ENCODE peak calls at places on chromosomes 3 and 15, in four cellular contexts. One of them, this sample, is unnamed.

GRCh38 chr15:74319596-74320357 is 47.7 kb downstream of the CYP11A1 start:
- DNase-seq in breast epithelium: no peak
- DNase-seq in gastrocnemius medialis: no peak
- DNase-seq in HCT116: no peak
- DNase-seq in this sample: no peak

GRCh38 chr3:105173972-105174371 is 192.7 kb upstream of the ALCAM start:
- DNase-seq in HCT116: no peak
- DNase-seq in gastrocnemius medialis: no peak
- DNase-seq in breast epithelium: no peak
- DNase-seq in this sample: no peak

GRCh38 chr15:62066663-62067447 is at the start of gene C2CD4A:
- DNase-seq in gastrocnemius medialis: peak; percentile 55
- DNase-seq in HCT116: peak; percentile 70
- DNase-seq in breast epithelium: peak; percentile 82
- DNase-seq in this sample: peak; percentile 83

GRCh38 chr3:64340636-64341240 is 115.5 kb upstream of the PRICKLE2 start:
- DNase-seq in breast epithelium: no peak
- DNase-seq in HCT116: no peak
- DNase-seq in gastrocnemius medialis: no peak
- DNase-seq in this sample: no peak

GRCh38 chr3:122457706-122458105 is 41.8 kb upstream of the WDR5B start:
- DNase-seq in HCT116: no peak
- DNase-seq in breast epithelium: no peak
- DNase-seq in gastrocnemius medialis: no peak
- DNase-seq in this sample: no peak

GRCh38 chr3:113018461-113019181 is 27.8 kb downstream of the GTPBP8 start:
- DNase-seq in gastrocnemius medialis: no peak
- DNase-seq in HCT116: no peak
- DNase-seq in breast epithelium: no peak
- DNase-seq in this sample: no peak

GRCh38 chr15:24919446-24919845 is 35.3 kb upstream of the SNRPN start:
- DNase-seq in breast epithelium: no peak
- DNase-seq in HCT116: no peak
- DNase-seq in gastrocnemius medialis: no peak
- DNase-seq in this sample: no peak

GRCh38 chr15:89845305-89845893 is 30.7 kb upstream of the ANPEP start:
- DNase-seq in gastrocnemius medialis: no peak
- DNase-seq in HCT116: peak; percentile 76
- DNase-seq in breast epithelium: no peak
- DNase-seq in this sample: no peak

GRCh38 chr15:40409366-40409765 is 3.8 kb downstream of the IVD start:
- DNase-seq in HCT116: no peak
- DNase-seq in gastrocnemius medialis: no peak
- DNase-seq in breast epithelium: no peak
- DNase-seq in this sample: no peak

GRCh38 chr3:51374456-51374855 is 10.6 kb upstream of the MANF start:
- DNase-seq in gastrocnemius medialis: no peak
- DNase-seq in breast epithelium: no peak
- DNase-seq in HCT116: no peak
- DNase-seq in this sample: no peak

GRCh38 chr3:24145481-24145880 is 200.4 kb downstream of the NR1D2 start:
- DNase-seq in HCT116: no peak
- DNase-seq in breast epithelium: no peak
- DNase-seq in gastrocnemius medialis: no peak
- DNase-seq in this sample: no peak

GRCh38 chr15:78810377-78811123 is 714 bp downstream of the ADAMTS7 start:
- DNase-seq in gastrocnemius medialis: peak; percentile 20
- DNase-seq in breast epithelium: no peak
- DNase-seq in HCT116: no peak
- DNase-seq in this sample: peak; percentile 64

GRCh38 chr3:53109822-53110771 is 20.1 kb downstream of the RFT1 start:
- DNase-seq in HCT116: peak; percentile 19
- DNase-seq in gastrocnemius medialis: peak; percentile 41
- DNase-seq in breast epithelium: no peak
- DNase-seq in this sample: no peak

GRCh38 chr3:2869905-2870304 is 240.3 kb downstream of the IL5RA start:
- DNase-seq in gastrocnemius medialis: no peak
- DNase-seq in HCT116: no peak
- DNase-seq in breast epithelium: no peak
- DNase-seq in this sample: no peak

GRCh38 chr3:102200126-102200525 is 234.7 kb upstream of the ZPLD1 start:
- DNase-seq in gastrocnemius medialis: no peak
- DNase-seq in HCT116: no peak
- DNase-seq in breast epithelium: no peak
- DNase-seq in this sample: no peak

GRCh38 chr15:58321034-58321433 is 110.8 kb upstream of the LIPC start:
- DNase-seq in gastrocnemius medialis: no peak
- DNase-seq in HCT116: no peak
- DNase-seq in breast epithelium: no peak
- DNase-seq in this sample: no peak

GRCh38 chr3:134212898-134213665 is 37.6 kb downstream of the RYK start:
- DNase-seq in HCT116: peak; percentile 60
- DNase-seq in breast epithelium: peak; percentile 89
- DNase-seq in gastrocnemius medialis: peak; percentile 65
- DNase-seq in this sample: peak; percentile 76

GRCh38 chr3:196268270-196269163 is 19.0 kb downstream of the PCYT1A start:
- DNase-seq in gastrocnemius medialis: no peak
- DNase-seq in breast epithelium: no peak
- DNase-seq in HCT116: no peak
- DNase-seq in this sample: no peak

GRCh38 chr15:70775160-70775559 is 11.8 kb upstream of the UACA start:
- DNase-seq in HCT116: no peak
- DNase-seq in breast epithelium: no peak
- DNase-seq in gastrocnemius medialis: no peak
- DNase-seq in this sample: no peak

GRCh38 chr15:68268405-68268804 is 9.1 kb upstream of the FEM1B start:
- DNase-seq in breast epithelium: no peak
- DNase-seq in HCT116: no peak
- DNase-seq in gastrocnemius medialis: no peak
- DNase-seq in this sample: no peak

GRCh38 chr15:68570974-68571373 is 7.8 kb upstream of the CORO2B start:
- DNase-seq in HCT116: no peak
- DNase-seq in gastrocnemius medialis: no peak
- DNase-seq in breast epithelium: no peak
- DNase-seq in this sample: no peak

GRCh38 chr3:170413291-170413690 is 5.4 kb upstream of the CLDN11 start:
- DNase-seq in gastrocnemius medialis: no peak
- DNase-seq in breast epithelium: no peak
- DNase-seq in HCT116: no peak
- DNase-seq in this sample: no peak

DNA sequence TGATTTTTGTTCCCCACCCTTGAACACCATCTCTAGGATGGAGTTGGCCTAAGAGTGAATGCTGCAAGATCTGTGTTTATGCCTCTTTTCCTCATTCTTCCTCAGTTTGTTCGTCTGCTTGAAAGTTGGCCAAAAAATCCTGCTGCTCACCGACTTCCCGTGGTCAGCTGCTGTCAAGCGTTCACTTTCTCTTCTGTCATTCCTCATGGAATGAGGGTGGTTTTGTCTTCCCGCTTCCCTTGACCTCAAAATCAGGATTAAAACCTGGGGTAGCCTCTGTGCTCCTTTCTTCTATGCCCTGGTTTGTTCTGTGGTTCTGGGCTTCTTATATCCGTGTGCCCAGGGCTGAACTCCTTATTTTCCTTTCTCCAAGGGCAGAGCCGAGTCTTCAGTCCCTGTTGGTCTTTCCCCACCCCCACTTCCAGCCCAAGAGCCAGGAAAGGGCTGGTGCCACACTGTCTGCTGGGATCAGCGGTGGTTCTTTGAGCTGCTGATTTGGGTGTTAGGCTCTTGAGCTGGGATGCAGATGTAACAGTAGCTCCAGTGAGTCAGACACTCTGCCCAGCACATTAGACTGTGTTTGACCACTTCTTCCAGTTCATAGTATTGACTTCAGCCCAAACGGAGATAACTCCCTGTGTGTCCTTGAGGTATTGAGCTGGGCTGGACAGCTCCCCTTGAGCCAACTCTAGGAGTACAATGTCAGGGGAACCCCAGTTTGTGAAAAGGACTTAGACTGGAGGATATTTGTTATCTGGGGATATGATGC is 2.3 kb downstream of the SERF2 start:
- DNase-seq in gastrocnemius medialis: peak; percentile 87
- DNase-seq in breast epithelium: no peak
- DNase-seq in HCT116: no peak
- DNase-seq in this sample: no peak
- TF ChIP-seq POLR2A in gastrocnemius medialis: peak; percentile 16
- TF ChIP-seq POLR2A in breast epithelium: no peak
- TF ChIP-seq POLR2A in HCT116: no peak
- TF ChIP-seq POLR2A in this sample: no peak

GRCh38 chr3:141384575-141384974 is 16.3 kb downstream of the ZBTB38 start:
- DNase-seq in breast epithelium: no peak
- DNase-seq in HCT116: no peak
- DNase-seq in gastrocnemius medialis: no peak
- DNase-seq in this sample: no peak

GRCh38 chr3:141387446-141388030 is 19.2 kb downstream of the ZBTB38 start:
- DNase-seq in gastrocnemius medialis: no peak
- DNase-seq in breast epithelium: no peak
- DNase-seq in HCT116: no peak
- DNase-seq in this sample: no peak

GRCh38 chr3:141386080-141386594 is 17.8 kb downstream of the ZBTB38 start:
- DNase-seq in gastrocnemius medialis: no peak
- DNase-seq in breast epithelium: no peak
- DNase-seq in HCT116: no peak
- DNase-seq in this sample: no peak

GRCh38 chr3:141385386-141386079 is 17.2 kb downstream of the ZBTB38 start:
- DNase-seq in gastrocnemius medialis: no peak
- DNase-seq in breast epithelium: no peak
- DNase-seq in HCT116: no peak
- DNase-seq in this sample: no peak

GRCh38 chr3:141386611-141387110 is 18.4 kb downstream of the ZBTB38 start:
- DNase-seq in gastrocnemius medialis: no peak
- DNase-seq in HCT116: no peak
- DNase-seq in breast epithelium: no peak
- DNase-seq in this sample: no peak
- TF ChIP-seq POLR2A in gastrocnemius medialis: no peak
- TF ChIP-seq POLR2A in HCT116: no peak
- TF ChIP-seq POLR2A in breast epithelium: no peak
- TF ChIP-seq POLR2A in this sample: no peak

DNA sequence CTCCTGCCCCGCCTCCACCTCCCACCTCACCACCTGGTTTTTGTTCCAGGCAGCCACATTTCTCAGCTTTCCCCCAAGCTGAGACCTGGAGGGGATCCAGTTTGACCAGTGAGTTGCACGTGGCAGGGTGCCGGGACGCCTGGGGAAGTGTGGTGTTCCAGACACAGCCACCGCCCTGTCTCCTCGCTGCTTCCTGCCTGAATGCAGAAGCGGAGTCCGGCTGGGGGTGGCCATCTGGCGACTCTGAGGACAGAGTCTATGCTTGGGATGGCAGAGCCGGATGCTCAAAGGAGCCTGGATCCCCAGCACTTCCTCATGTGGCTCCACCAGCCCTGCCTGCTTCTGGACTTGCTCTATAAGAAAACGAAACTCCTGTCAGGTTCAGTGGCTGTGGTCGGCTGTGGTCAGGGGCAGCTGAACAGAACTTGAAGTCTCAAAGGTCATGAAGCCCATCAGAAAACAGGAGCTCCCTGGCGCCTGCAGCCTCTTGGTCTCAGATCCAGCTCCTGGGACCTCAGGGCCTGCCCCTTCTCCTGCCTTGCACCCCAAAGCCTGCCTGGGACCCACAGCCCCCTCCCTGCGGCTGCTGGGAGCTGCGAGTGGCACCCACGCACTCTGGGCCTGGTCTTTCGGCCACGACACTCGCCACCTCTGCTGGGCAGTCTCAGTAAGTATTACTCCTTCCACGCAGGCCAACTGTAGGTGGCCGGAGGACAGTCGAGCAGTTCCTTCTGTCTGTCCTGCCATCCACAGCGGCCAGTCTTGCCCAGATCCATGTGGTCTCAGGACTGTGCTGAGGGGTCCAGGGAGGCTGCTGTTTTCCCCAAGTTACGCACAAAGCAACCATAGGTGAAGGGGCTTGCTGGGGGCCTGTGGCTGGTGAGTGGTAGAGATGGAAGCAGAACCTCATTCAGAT is 112.8 kb upstream of the MEF2A start:
- DNase-seq in breast epithelium: peak; percentile 65
- DNase-seq in HCT116: no peak
- DNase-seq in gastrocnemius medialis: peak; percentile 74
- DNase-seq in this sample: peak; percentile 85
- TF ChIP-seq POLR2A in breast epithelium: no peak
- TF ChIP-seq POLR2A in HCT116: no peak
- TF ChIP-seq POLR2A in gastrocnemius medialis: no peak
- TF ChIP-seq POLR2A in this sample: peak; percentile 26

GRCh38 chr3:128491071-128491899 is 1.7 kb downstream of the GATA2 start:
- DNase-seq in HCT116: no peak
- DNase-seq in gastrocnemius medialis: no peak
- DNase-seq in breast epithelium: no peak
- DNase-seq in this sample: peak; percentile 35

GRCh38 chr3:128488995-128489859 is 3.8 kb downstream of the GATA2 start:
- DNase-seq in gastrocnemius medialis: no peak
- DNase-seq in HCT116: peak; percentile 35
- DNase-seq in breast epithelium: no peak
- DNase-seq in this sample: peak; percentile 68

GRCh38 chr3:128490650-128491070 is 2.3 kb downstream of the GATA2 start:
- DNase-seq in breast epithelium: no peak
- DNase-seq in gastrocnemius medialis: no peak
- DNase-seq in HCT116: no peak
- DNase-seq in this sample: no peak

GRCh38 chr3:128488636-128488994 is 4.4 kb downstream of the GATA2 start:
- DNase-seq in gastrocnemius medialis: no peak
- DNase-seq in HCT116: no peak
- DNase-seq in breast epithelium: no peak
- DNase-seq in this sample: no peak

DNA sequence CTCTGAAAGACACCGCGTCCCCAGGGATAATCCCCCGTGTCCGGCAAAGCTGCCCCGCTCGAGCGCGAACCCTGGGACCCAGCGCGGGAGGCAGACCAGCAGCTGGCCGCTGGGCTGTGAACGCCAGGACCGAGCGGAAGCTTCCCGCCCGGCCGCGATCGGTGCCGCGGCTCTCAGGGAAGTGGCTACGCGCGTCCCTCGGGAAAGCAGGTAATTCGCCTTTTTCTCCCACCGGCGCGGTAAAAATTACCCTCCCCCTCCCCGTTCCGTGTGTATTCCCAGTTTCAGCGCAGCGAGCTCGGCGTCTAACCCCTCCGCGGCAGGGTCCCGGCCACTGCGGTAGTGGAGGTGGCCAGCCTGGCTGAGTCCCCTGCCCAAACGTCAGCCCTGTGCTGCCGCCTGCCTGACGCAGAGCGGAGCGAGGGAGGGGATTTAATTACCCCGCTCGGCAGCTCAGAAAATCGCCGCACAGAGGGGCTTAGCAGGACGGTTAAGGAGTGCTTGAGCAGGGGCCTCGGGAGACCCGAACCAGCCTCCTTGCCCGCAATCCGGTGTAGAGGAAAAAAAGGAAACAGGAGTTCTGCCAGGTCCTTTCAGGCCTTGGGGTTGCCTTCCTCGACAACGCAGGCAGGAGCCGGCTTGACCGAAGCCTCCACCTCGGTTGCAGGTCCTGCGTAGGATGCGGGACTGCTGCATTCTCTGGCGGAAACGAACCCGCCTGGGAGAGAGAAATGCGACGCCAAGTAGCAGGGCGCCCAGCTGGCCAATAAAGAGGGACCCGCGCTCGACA is 2.9 kb downstream of the GATA2 start:
- DNase-seq in HCT116: no peak
- DNase-seq in gastrocnemius medialis: no peak
- DNase-seq in breast epithelium: peak; percentile 51
- DNase-seq in this sample: peak; percentile 56
- TF ChIP-seq POLR2A in HCT116: no peak
- TF ChIP-seq POLR2A in gastrocnemius medialis: no peak
- TF ChIP-seq POLR2A in breast epithelium: no peak
- TF ChIP-seq POLR2A in this sample: no peak

This sample was measured in right lobe of liver.